ENCODE peak calls at places on chromosome 15, in five cellular contexts. D is K562, C is HepG2, E is H1, A is GM12878. Z is an unnamed sample.
A peak's percentile ranks its signal among the peaks of the same experiment; 100 is the strongest.

GRCh38 chr15:44094776-44095175 is 100.3 kb downstream of the FRMD5 start:
- DNase-seq in D (no peak), C (no peak), E (no peak), A (no peak), Z (no peak)

GRCh38 chr15:64991536-64992135 is 1.9 kb upstream of the SPG21 start:
- DNase-seq in D (no peak), C (no peak), E (peak; percentile 2), A (no peak), Z (no peak)

GRCh38 chr15:75174102-75174501 is 27.6 kb upstream of the C15orf39 start:
- DNase-seq in D (no peak), C (no peak), E (no peak), A (no peak), Z (no peak)

GRCh38 chr15:39661776-39662175 is 80.9 kb downstream of the THBS1 start:
- DNase-seq in D (no peak), C (no peak), E (no peak), A (no peak), Z (no peak)

GRCh38 chr15:89681146-89681545 is 2.0 kb upstream of the PLIN1 start:
- DNase-seq in D (no peak), C (no peak), E (no peak), A (no peak), Z (no peak)

GRCh38 chr15:101058735-101059134 is 139.6 kb downstream of the LRRK1 start:
- DNase-seq in D (no peak), C (no peak), E (peak; percentile 13), A (no peak), Z (no peak)

GRCh38 chr15:31792611-31793199 is 237.6 kb upstream of the CHRNA7 start:
- DNase-seq in D (no peak), C (no peak), E (no peak), A (no peak), Z (no peak)

GRCh38 chr15:40328176-40328575 is 4.7 kb downstream of the INAFM2 start:
- DNase-seq in D (no peak), C (no peak), E (no peak), A (no peak), Z (no peak)

GRCh38 chr15:44193651-44194396 is 1.2 kb downstream of the FRMD5 start:
- DNase-seq in D (no peak), C (no peak), E (peak; percentile 62), A (no peak), Z (no peak)

GRCh38 chr15:78889000-78889399 is 16.3 kb downstream of the MORF4L1 start:
- DNase-seq in D (no peak), C (no peak), E (no peak), A (no peak), Z (no peak)

DNA sequence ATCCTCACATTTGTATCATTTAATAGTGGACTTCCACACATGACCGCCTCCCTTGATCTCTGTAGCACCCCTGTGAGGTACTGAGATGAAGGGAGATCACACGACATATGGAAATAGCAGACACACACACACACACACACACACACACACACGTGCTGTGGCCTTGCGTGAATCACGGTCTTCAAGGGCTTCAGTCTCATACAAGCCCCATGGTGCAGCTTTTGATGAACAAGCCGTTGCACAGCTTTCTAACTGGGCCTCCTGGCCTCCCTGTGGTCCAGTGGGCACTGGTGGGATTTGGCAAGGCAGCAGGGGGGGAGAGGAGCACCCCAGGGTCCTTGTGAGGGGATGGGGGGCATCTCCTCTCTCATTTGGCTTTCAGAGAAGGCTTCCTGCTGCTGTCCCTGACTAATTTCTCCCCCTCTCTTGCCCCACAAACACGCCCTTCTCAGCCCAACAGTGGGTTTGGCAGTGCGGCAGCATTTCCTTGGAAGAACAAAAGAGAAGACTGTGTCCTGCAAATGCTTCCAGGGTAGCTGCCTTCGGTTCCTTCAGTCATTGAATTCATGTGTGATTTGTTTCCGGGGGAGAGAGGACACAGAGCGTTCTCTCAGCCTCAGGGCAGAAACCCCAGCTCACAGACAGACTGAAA is 98.7 kb downstream of the SMAD6 start:
- DNase-seq in D (no peak), C (no peak), E (no peak), A (no peak), Z (no peak)
- TF ChIP-seq ZNF274 in D (no peak), C (no peak), E (no peak), A (no peak), Z (no peak)

GRCh38 chr15:67715166-67715565 is 110.1 kb upstream of the SKOR1 start:
- DNase-seq in D (no peak), C (no peak), E (no peak), A (no peak), Z (no peak)
- TF ChIP-seq SP1 in D (no peak), C (no peak), E (no peak), A (no peak), Z (no peak)

GRCh38 chr15:94042163-94042954 is 189.0 kb upstream of the MCTP2 start:
- DNase-seq in D (no peak), C (no peak), E (no peak), A (no peak), Z (no peak)
- TF ChIP-seq ZNF274 in D (no peak), C (no peak), E (no peak), A (no peak), Z (no peak)

GRCh38 chr15:34883633-34884032 is 85.9 kb downstream of the AQR start:
- DNase-seq in D (no peak), C (no peak), E (no peak), A (no peak), Z (no peak)

GRCh38 chr15:34883042-34883441 is 86.5 kb downstream of the AQR start:
- DNase-seq in D (no peak), C (no peak), E (no peak), A (no peak), Z (no peak)

GRCh38 chr15:34876640-34877039 is 81.3 kb upstream of the ACTC1 start:
- DNase-seq in D (no peak), C (no peak), E (no peak), A (no peak), Z (no peak)

GRCh38 chr15:34879112-34879511 is 83.8 kb upstream of the ACTC1 start:
- DNase-seq in D (no peak), C (no peak), E (no peak), A (no peak), Z (no peak)
- TF ChIP-seq SP1 in D (no peak), C (no peak), E (no peak), A (no peak), Z (no peak)

GRCh38 chr15:83559310-83559966 is 94.5 kb upstream of the ADAMTSL3 start:
- DNase-seq in D (peak; percentile 75), C (peak; percentile 48), E (peak; percentile 74), A (peak; percentile 20), Z (peak; percentile 60)
- TF ChIP-seq ZNF274 in D (no peak), C (no peak), E (no peak), A (no peak), Z (no peak)